ENCODE peak calls at places on chromosomes 13 and 19, in six cellular contexts. U, Q, I, K, Z and X are unnamed samples.

GRCh38 chr13:78595819-78596700 is 7.3 kb downstream of the POU4F1 start:
- DNase-seq in U (peak; percentile 19), I (no peak), K (peak; percentile 12), Z (no peak), Q (no peak), X (peak; percentile 46)

GRCh38 chr19:43316591-43317319 is 36.7 kb upstream of the CD177 start:
- DNase-seq in K (peak; percentile 56), I (no peak), Z (no peak), Q (peak; percentile 19), U (peak; percentile 66), X (peak; percentile 4)

GRCh38 chr19:48881741-48882657 is 9.8 kb downstream of the PPP1R15A start:
- DNase-seq in Q (peak; percentile 48), K (no peak), Z (no peak), U (peak; percentile 58), I (no peak), X (peak; percentile 50)

GRCh38 chr19:58203814-58204475 is 21.1 kb downstream of the ZNF274 start:
- DNase-seq in I (no peak), K (no peak), U (no peak), Q (no peak), Z (no peak), X (no peak)

GRCh38 chr13:72430923-72431322 is 296.5 kb downstream of the MZT1 start:
- DNase-seq in K (no peak), Z (no peak), Q (no peak), I (no peak), U (no peak), X (no peak)

GRCh38 chr13:44407891-44408290 is 34.3 kb downstream of the SERP2 start:
- DNase-seq in K (no peak), Z (no peak), U (peak; percentile 19), I (no peak), Q (no peak), X (no peak)

GRCh38 chr19:28009696-28010095 is 1203.3 kb downstream of the UQCRFS1 start:
- DNase-seq in Z (no peak), K (no peak), U (no peak), I (no peak), Q (no peak), X (no peak)

GRCh38 chr19:58350871-58351557 is 2.3 kb downstream of the A1BG start:
- DNase-seq in K (no peak), Q (no peak), Z (no peak), I (no peak), U (no peak), X (no peak)

GRCh38 chr19:15251010-15251748 is 18.9 kb upstream of the EPHX3 start:
- DNase-seq in I (no peak), K (no peak), Q (no peak), U (no peak), Z (peak; percentile 66), X (no peak)

GRCh38 chr13:84894749-84895148 is 904.5 kb downstream of the SLITRK6 start:
- DNase-seq in U (no peak), Z (no peak), K (no peak), Q (no peak), I (no peak), X (no peak)

GRCh38 chr13:89097994-89098393 is 1426.8 kb downstream of the SLITRK5 start:
- DNase-seq in Q (no peak), Z (no peak), K (no peak), U (no peak), I (no peak), X (peak; percentile 51)

GRCh38 chr13:112890316-112891131 is 78.5 kb upstream of the MCF2L start:
- DNase-seq in K (no peak), I (no peak), Q (no peak), Z (no peak), U (no peak), X (no peak)

GRCh38 chr13:43776680-43777079 is 10.1 kb downstream of the ENOX1 start:
- DNase-seq in Q (no peak), Z (no peak), I (no peak), U (no peak), K (no peak), X (no peak)

GRCh38 chr13:26601669-26602068 is 44.2 kb downstream of the WASF3 start:
- DNase-seq in I (peak; percentile 15), K (no peak), Q (no peak), U (no peak), Z (peak; percentile 79), X (peak; percentile 73)

GRCh38 chr13:33272531-33273124 is 12.9 kb downstream of the STARD13 start:
- DNase-seq in I (no peak), K (peak; percentile 52), Q (no peak), Z (no peak), U (no peak), X (no peak)

GRCh38 chr13:27151798-27152599 is 19.6 kb downstream of the USP12 start:
- DNase-seq in K (peak; percentile 55), Z (no peak), I (no peak), U (no peak), Q (no peak), X (no peak)

GRCh38 chr19:55149078-55150003 is at the start of gene TNNT1:
- DNase-seq in K (no peak), I (no peak), Q (peak; percentile 10), Z (no peak), U (peak; percentile 6), X (no peak)

GRCh38 chr19:55554749-55555152 is 9.4 kb upstream of the SBK3 start:
- DNase-seq in U (no peak), I (no peak), K (peak; percentile 68), Z (no peak), Q (no peak), X (no peak)

GRCh38 chr19:53147645-53148044 is 11.2 kb downstream of the ZNF347 start:
- DNase-seq in Z (no peak), Q (no peak), K (no peak), I (no peak), U (no peak), X (no peak)

GRCh38 chr13:60303166-60303565 is 93.9 kb upstream of the TDRD3 start:
- DNase-seq in U (no peak), Z (no peak), K (no peak), Q (no peak), I (no peak), X (no peak)

GRCh38 chr19:15288146-15288963 is 44.0 kb downstream of the BRD4 start:
- DNase-seq in K (no peak), I (no peak), Q (no peak), Z (peak; percentile 40), U (no peak), X (peak; percentile 38)

GRCh38 chr19:51749979-51750378 is 1.7 kb downstream of the FPR1 start:
- DNase-seq in K (no peak), I (no peak), Z (no peak), Q (no peak), U (no peak), X (no peak)

GRCh38 chr19:768424-768823 is 17.5 kb downstream of the MISP start:
- DNase-seq in K (no peak), U (peak; percentile 70), Q (no peak), I (no peak), Z (no peak), X (no peak)

GRCh38 chr19:39381910-39382611 is 8.8 kb downstream of the PAF1 start:
- DNase-seq in Q (no peak), K (no peak), U (no peak), Z (no peak), I (no peak), X (no peak)

GRCh38 chr13:110187501-110188161 is 119.3 kb downstream of the COL4A1 start:
- DNase-seq in Q (no peak), I (no peak), U (no peak), Z (peak; percentile 37), K (no peak), X (no peak)

GRCh38 chr19:18421371-18421959 is 2.3 kb downstream of the SSBP4 start:
- DNase-seq in Q (no peak), K (no peak), U (no peak), I (no peak), Z (no peak), X (no peak)

GRCh38 chr13:93309886-93310520 is 83.4 kb downstream of the GPC6 start:
- DNase-seq in U (peak; percentile 64), K (peak; percentile 5), I (no peak), Q (no peak), Z (no peak), X (no peak)

GRCh38 chr19:46069841-46070341 is 29.1 kb upstream of the IGFL4 start:
- DNase-seq in U (peak; percentile 75), Z (peak; percentile 89), Q (no peak), K (peak; percentile 42), I (no peak), X (no peak)
- TF ChIP-seq MYC in U (no peak), Z (no peak), Q (no peak), K (no peak), I (no peak), X (no peak)

GRCh38 chr19:10984166-10984735 is 23.4 kb downstream of the SMARCA4 start:
- DNase-seq in U (no peak), K (no peak), I (no peak), Q (peak; percentile 30), Z (no peak), X (no peak)

GRCh38 chr19:10979950-10980349 is 19.1 kb downstream of the SMARCA4 start:
- DNase-seq in U (no peak), Q (no peak), K (no peak), Z (no peak), I (peak; percentile 33), X (no peak)

GRCh38 chr19:10977773-10978155 is 16.9 kb downstream of the SMARCA4 start:
- DNase-seq in U (no peak), Q (no peak), I (no peak), Z (no peak), K (no peak), X (no peak)

GRCh38 chr19:10985502-10985901 is 24.7 kb downstream of the SMARCA4 start:
- DNase-seq in Z (no peak), K (no peak), I (no peak), U (no peak), Q (no peak), X (no peak)

DNA sequence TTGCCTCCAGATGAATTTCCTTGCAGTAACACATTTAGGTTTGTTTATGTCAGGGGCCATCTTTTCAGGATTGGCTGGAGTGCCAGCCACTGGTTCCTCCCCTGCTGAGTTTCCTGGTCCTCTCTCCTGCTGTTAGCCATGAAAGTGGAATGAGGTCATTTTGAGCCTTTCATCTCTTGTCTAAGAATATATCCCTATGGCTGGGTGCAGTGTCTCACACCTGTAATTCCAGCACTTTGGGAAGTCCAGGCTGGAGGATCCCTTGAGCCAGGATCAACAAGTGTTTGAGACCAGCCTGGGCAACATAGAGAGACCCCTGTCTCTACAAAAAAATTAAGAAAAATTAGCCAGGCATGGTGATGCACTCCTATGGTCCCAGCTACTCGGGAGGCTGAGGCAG is 20.7 kb downstream of the SMARCA4 start:
- DNase-seq in I (no peak), Z (no peak), Q (no peak), U (no peak), K (no peak), X (no peak)
- TF ChIP-seq MAX in I (no peak), Z (no peak), Q (no peak), U (no peak), K (no peak), X (no peak)

DNA sequence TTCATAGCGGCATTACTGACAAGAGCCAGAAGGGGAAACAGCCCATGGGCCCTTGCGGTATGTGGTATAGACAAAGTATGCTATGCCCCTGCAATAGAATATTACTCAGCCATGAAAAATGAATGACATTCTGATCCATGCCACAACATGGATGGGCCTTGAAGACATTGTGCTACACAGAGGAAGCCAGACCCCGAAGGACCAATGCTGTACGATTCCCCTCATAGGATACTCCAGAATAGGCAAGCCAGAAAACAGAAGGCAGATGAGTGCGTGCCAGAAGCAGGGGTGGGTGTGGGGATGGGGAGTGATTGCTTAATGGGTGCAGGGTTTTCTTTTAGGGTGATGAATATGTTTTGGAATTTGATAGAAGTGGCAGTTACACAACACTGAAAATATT is 342.0 kb downstream of the TEX29 start:
- DNase-seq in U (no peak), Z (no peak), I (no peak), K (no peak), Q (no peak), X (no peak)
- TF ChIP-seq MYC in U (no peak), Z (no peak), I (no peak), K (no peak), Q (no peak), X (no peak)

GRCh38 chr19:33492951-33493350 is 28.6 kb downstream of the PEPD start:
- DNase-seq in Q (no peak), Z (no peak), U (no peak), K (no peak), I (no peak), X (no peak)
- TF ChIP-seq MAX in Q (no peak), Z (no peak), U (no peak), K (no peak), I (no peak), X (no peak)